ENCODE peak calls at places on chromosome 5, in ten cellular contexts. M is RWPE2, Y is NCI-H748 treated with DMSO at 0.1 percent for 48 hours, X is A172, F is lung microvascular endothelial cell, Q is SK-MEL-5, L is renal cortical epithelial cell, P is cardiac muscle cell, D is lower leg skin, T is sciatic nerve. H is an unnamed sample.

GRCh38 chr5:160315968-160316367 is 3.6 kb upstream of the CCNJL start:
- DNase-seq in M (peak; percentile 90), Y (peak; percentile 62), X (peak; percentile 92), F (peak; percentile 69), Q (peak; percentile 81), L (peak; percentile 95), P (peak; percentile 33), D (no peak), T (no peak), H (no peak)

GRCh38 chr5:39164016-39164415 is 55.3 kb downstream of the FYB1 start:
- DNase-seq in M (no peak), Y (no peak), X (no peak), F (no peak), Q (peak; percentile 53), L (peak; percentile 7), P (no peak), D (no peak), T (no peak), H (no peak)

GRCh38 chr5:94021246-94021645 is 279.8 kb upstream of the POU5F2 start:
- DNase-seq in M (no peak), Y (peak; percentile 27), X (peak; percentile 94), F (peak; percentile 86), Q (peak; percentile 17), L (peak; percentile 97), P (peak; percentile 29), D (no peak), T (no peak), H (peak; percentile 75)

GRCh38 chr5:125412051-125412560 is 665.7 kb upstream of the ZNF608 start:
- DNase-seq in M (no peak), Y (no peak), X (no peak), F (peak; percentile 42), Q (no peak), L (peak; percentile 77), P (peak; percentile 42), D (no peak), T (no peak), H (no peak)

GRCh38 chr5:66413931-66414330 is 182.3 kb upstream of the MAST4 start:
- DNase-seq in M (no peak), Y (no peak), X (no peak), F (no peak), Q (no peak), L (no peak), P (no peak), D (no peak), T (no peak), H (no peak)

GRCh38 chr5:36156619-36157018 is 4.7 kb downstream of the SKP2 start:
- DNase-seq in M (no peak), Y (no peak), X (no peak), F (no peak), Q (no peak), L (peak; percentile 29), P (peak; percentile 63), D (no peak), T (no peak), H (no peak)

GRCh38 chr5:139893873-139894272 is 98.3 kb downstream of the PSD2 start:
- DNase-seq in M (no peak), Y (no peak), X (no peak), F (no peak), Q (no peak), L (no peak), P (no peak), D (no peak), T (no peak), H (no peak)

GRCh38 chr5:169803077-169803981 is 166.3 kb downstream of the DOCK2 start:
- DNase-seq in M (no peak), Y (no peak), X (peak; percentile 93), F (peak; percentile 37), Q (no peak), L (peak; percentile 42), P (peak; percentile 99), D (no peak), T (no peak), H (no peak)

GRCh38 chr5:74534397-74535129 is 106.0 kb downstream of the ENC1 start:
- DNase-seq in M (no peak), Y (no peak), X (no peak), F (no peak), Q (no peak), L (no peak), P (no peak), D (no peak), T (no peak), H (no peak)

H was measured in DMS153.